ENCODE peak calls at places on chromosomes 1 and 21, in five cellular contexts. M is prostate gland, H is heart left ventricle, F is psoas muscle, E is IMR-90. J is an unnamed sample.

GRCh38 chr1:53366901-53367502 is 39.1 kb upstream of the LRP8 start:
- DNase-seq in M (no peak), H (no peak), F (no peak), E (no peak), J (peak; percentile 37)

GRCh38 chr1:40818264-40818961 is 34.8 kb downstream of the KCNQ4 start:
- DNase-seq in M (peak; percentile 31), H (peak; percentile 51), F (peak; percentile 55), E (no peak), J (peak; percentile 84)

GRCh38 chr1:36350659-36351171 is 27.3 kb upstream of the EVA1B start:
- DNase-seq in M (no peak), H (no peak), F (no peak), E (peak; percentile 80), J (peak; percentile 81)

GRCh38 chr1:84192681-84193080 is 48.6 kb downstream of the PRKACB start:
- DNase-seq in M (no peak), H (no peak), F (no peak), E (no peak), J (no peak)

GRCh38 chr1:160285506-160285905 is 573 bp upstream of the PEX19 start:
- DNase-seq in M (no peak), H (no peak), F (no peak), E (no peak), J (no peak)

GRCh38 chr1:167186198-167186750 is 34.4 kb upstream of the POU2F1 start:
- DNase-seq in M (no peak), H (no peak), F (no peak), E (no peak), J (no peak)

GRCh38 chr1:29282924-29283803 is 46.8 kb downstream of the PTPRU start:
- DNase-seq in M (no peak), H (no peak), F (peak; percentile 31), E (peak; percentile 40), J (no peak)

GRCh38 chr1:65156910-65157545 is 9.0 kb downstream of the AK4 start:
- DNase-seq in M (no peak), H (no peak), F (no peak), E (no peak), J (no peak)

GRCh38 chr21:35971824-35972223 is 88.5 kb downstream of the SETD4 start:
- DNase-seq in M (no peak), H (no peak), F (no peak), E (no peak), J (no peak)

GRCh38 chr1:177181631-177182291 is 11.0 kb downstream of the BRINP2 start:
- DNase-seq in M (peak; percentile 6), H (peak; percentile 67), F (peak; percentile 53), E (peak; percentile 29), J (peak; percentile 61)

GRCh38 chr1:147890177-147890790 is 12.3 kb upstream of the GJA8 start:
- DNase-seq in M (peak; percentile 10), H (peak; percentile 70), F (peak; percentile 46), E (peak; percentile 29), J (peak; percentile 81)

GRCh38 chr1:162840256-162840839 is 20.6 kb downstream of the CCDC190 start:
- DNase-seq in M (no peak), H (no peak), F (no peak), E (peak; percentile 32), J (no peak)

GRCh38 chr1:54376085-54377039 is 29.8 kb downstream of the SSBP3 start:
- DNase-seq in M (no peak), H (no peak), F (no peak), E (no peak), J (no peak)

GRCh38 chr1:89605692-89606091 is 27.2 kb upstream of the LRRC8C start:
- DNase-seq in M (no peak), H (no peak), F (no peak), E (peak; percentile 55), J (no peak)

GRCh38 chr1:180539103-180539502 is 19.7 kb upstream of the OVAAL start:
- DNase-seq in M (no peak), H (no peak), F (no peak), E (no peak), J (no peak)

GRCh38 chr1:79815115-79815514 is 808.6 kb upstream of the ADGRL4 start:
- DNase-seq in M (no peak), H (no peak), F (no peak), E (no peak), J (no peak)

GRCh38 chr1:67749844-67750689 is 65.1 kb downstream of the GADD45A start:
- DNase-seq in M (peak; percentile 58), H (no peak), F (no peak), E (peak; percentile 83), J (peak; percentile 76)
- H3K4me1 ChIP-seq in M (no peaks in the 10 kb centered on the region), H (peaks cover 45% of the 10 kb centered on the region), F (peaks cover 45% of the 10 kb centered on the region), E (peaks cover 24% of the 10 kb centered on the region), J (peaks cover 15% of the 10 kb centered on the region)

GRCh38 chr21:39386194-39386593 is 37.3 kb upstream of the HMGN1 start:
- DNase-seq in M (no peak), H (peak; percentile 59), F (peak; percentile 51), E (no peak), J (no peak)
- H3K4me1 ChIP-seq in M (no peaks in the 10 kb centered on the region), H (peaks cover 29% of the 10 kb centered on the region), F (peaks cover 23% of the 10 kb centered on the region), E (peaks cover 14% of the 10 kb centered on the region), J (no peaks in the 10 kb centered on the region)

GRCh38 chr1:22784737-22785136 is 74.1 kb downstream of the EPHB2 start:
- DNase-seq in M (no peak), H (no peak), F (no peak), E (no peak), J (no peak)
- H3K4me1 ChIP-seq in M (no peaks in the 10 kb centered on the region), H (no peaks in the 10 kb centered on the region), F (no peaks in the 10 kb centered on the region), E (peaks cover 4% of the 10 kb centered on the region), J (no peaks in the 10 kb centered on the region)

DNA sequence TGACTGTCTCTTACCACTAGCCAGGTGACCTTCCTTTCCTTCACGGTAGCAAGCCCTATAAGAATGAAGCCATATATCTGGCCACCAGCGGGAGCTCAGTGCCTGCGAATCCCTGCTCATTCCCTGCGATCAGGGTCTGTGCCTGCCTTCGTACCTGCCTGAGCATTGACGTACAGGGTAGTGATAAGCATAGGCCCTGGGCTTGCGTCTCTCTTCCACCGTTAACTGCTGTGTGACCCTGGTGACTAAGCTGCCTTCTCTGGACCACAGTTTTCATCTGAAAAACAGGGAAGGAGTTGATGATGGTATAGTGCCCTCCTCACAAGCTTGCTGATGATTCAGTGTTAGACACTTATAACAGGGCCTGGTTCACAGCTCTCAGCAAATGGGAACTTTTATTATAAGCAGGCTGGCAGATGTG is 4.1 kb downstream of the ZC3H12A start:
- DNase-seq in M (no peak), H (no peak), F (peak; percentile 15), E (peak; percentile 77), J (no peak)
- H3K4me1 ChIP-seq in M (peaks cover 30% of the 10 kb centered on the region), H (peaks cover 65% of the 10 kb centered on the region), F (peaks cover 60% of the 10 kb centered on the region), E (peaks cover 48% of the 10 kb centered on the region), J (peaks cover 2% of the 10 kb centered on the region)

GRCh38 chr1:156426015-156426414 is 57.0 kb downstream of the RHBG start:
- DNase-seq in M (no peak), H (no peak), F (no peak), E (no peak), J (no peak)
- H3K4me1 ChIP-seq in M (peaks cover 8% of the 10 kb centered on the region), H (peaks cover 15% of the 10 kb centered on the region), F (peaks cover 17% of the 10 kb centered on the region), E (no peaks in the 10 kb centered on the region), J (no peaks in the 10 kb centered on the region)

J was measured in aorta.